ENCODE peak calls at places on chromosome 6, in six cellular contexts. L is breast epithelium; V is H1; S is small intestine; E is CD4-positive, CD25-positive, alpha-beta regulatory T cell; N is ovary. K is an unnamed sample.

GRCh38 chr6:32177182-32177787 is 920 bp upstream of the RNF5 start:
- DNase-seq in S (no peak), N (no peak), V (peak; percentile 90), E (peak; percentile 75), L (no peak), K (no peak)

GRCh38 chr6:38846844-38847243 is 131.7 kb downstream of the DNAH8 start:
- DNase-seq in N (no peak), S (no peak), L (no peak), V (no peak), E (no peak), K (no peak)

GRCh38 chr6:111609827-111610526 is 4.3 kb upstream of the TRAF3IP2 start:
- DNase-seq in N (no peak), L (no peak), S (peak; percentile 36), E (no peak), V (no peak), K (no peak)

GRCh38 chr6:66900081-66900770 is 1193.2 kb upstream of the EYS start:
- DNase-seq in N (no peak), L (no peak), V (no peak), S (no peak), E (no peak), K (no peak)

GRCh38 chr6:38034269-38034914 is 214.9 kb downstream of the ZFAND3 start:
- DNase-seq in V (no peak), L (no peak), S (peak; percentile 29), N (no peak), E (peak; percentile 29), K (peak; percentile 27)

GRCh38 chr6:148448371-148449010 is 105.9 kb downstream of the SASH1 start:
- DNase-seq in V (no peak), S (no peak), N (no peak), L (no peak), E (peak; percentile 13), K (no peak)

GRCh38 chr6:235763-236360 is 56.4 kb upstream of the DUSP22 start:
- DNase-seq in L (no peak), S (peak; percentile 73), E (peak; percentile 88), V (no peak), N (no peak), K (no peak)

GRCh38 chr6:144064402-144064830 is 31.0 kb downstream of the SF3B5 start:
- DNase-seq in V (peak; percentile 70), N (peak; percentile 20), S (peak; percentile 55), L (no peak), E (peak; percentile 63), K (no peak)

GRCh38 chr6:90231308-90231707 is 65.3 kb downstream of the BACH2 start:
- DNase-seq in S (no peak), L (no peak), V (no peak), N (no peak), E (no peak), K (no peak)

GRCh38 chr6:163729127-163729872 is 314.8 kb downstream of the QKI start:
- DNase-seq in N (no peak), E (no peak), L (peak; percentile 5), S (no peak), V (no peak), K (no peak)

GRCh38 chr6:112338310-112338709 is 8.8 kb upstream of the RFPL4B start:
- DNase-seq in V (no peak), S (no peak), L (no peak), N (no peak), E (no peak), K (no peak)

GRCh38 chr6:112035446-112035845 is 18.5 kb upstream of the CCN6 start:
- DNase-seq in L (no peak), N (no peak), S (no peak), E (no peak), V (no peak), K (no peak)

GRCh38 chr6:116268589-116269293 is 11.0 kb downstream of the TSPYL1 start:
- DNase-seq in S (peak; percentile 54), V (no peak), L (no peak), N (no peak), E (peak; percentile 45), K (peak; percentile 60)

GRCh38 chr6:162907876-162908481 is 180.2 kb downstream of the PACRG start:
- DNase-seq in L (no peak), E (peak; percentile 60), V (no peak), N (no peak), S (no peak), K (no peak)

GRCh38 chr6:123519191-123519510 is 117.6 kb downstream of the TRDN start:
- DNase-seq in V (no peak), E (no peak), L (no peak), N (peak; percentile 23), S (no peak), K (no peak)

GRCh38 chr6:47413752-47414516 is 63.7 kb upstream of the CD2AP start:
- DNase-seq in L (no peak), S (peak; percentile 87), V (no peak), N (no peak), E (peak; percentile 75), K (peak; percentile 73)

GRCh38 chr6:166565084-166565651 is 21.3 kb downstream of the RAMACL start:
- DNase-seq in E (no peak), L (no peak), S (no peak), N (no peak), V (no peak), K (no peak)

GRCh38 chr6:158417760-158418098 is 105.5 kb downstream of the TULP4 start:
- DNase-seq in S (no peak), N (no peak), V (no peak), E (no peak), L (no peak), K (peak; percentile 9)

GRCh38 chr6:146857960-146858308 is 259.2 kb downstream of the ADGB start:
- DNase-seq in S (no peak), E (no peak), V (peak; percentile 51), N (no peak), L (no peak), K (no peak)

GRCh38 chr6:147154454-147154853 is 49.8 kb upstream of the STXBP5 start:
- DNase-seq in N (no peak), L (no peak), V (no peak), S (peak; percentile 53), E (no peak), K (no peak)

GRCh38 chr6:24936641-24937317 is 1.0 kb upstream of the RIPOR2 start:
- DNase-seq in L (no peak), E (peak; percentile 85), S (no peak), V (no peak), N (no peak), K (no peak)
- H3K4me3 ChIP-seq in L (no peak overlapping the region), E (peak overlapping the region; percentile 99), S (no peak overlapping the region), V (no peak overlapping the region), N (no peak overlapping the region), K (no peak overlapping the region)

GRCh38 chr6:169894377-169894960 is 143.0 kb downstream of the ERMARD start:
- DNase-seq in L (no peak), V (no peak), E (no peak), N (peak; percentile 7), S (no peak), K (no peak)
- H3K9me3 ChIP-seq in L (no peaks in the 10 kb centered on the region), V (peaks cover 18% of the 10 kb centered on the region), E (no peaks in the 10 kb centered on the region), N (no peaks in the 10 kb centered on the region), S (no peaks in the 10 kb centered on the region), K (peaks cover 12% of the 10 kb centered on the region)

GRCh38 chr6:52546678-52547077 is 30.2 kb downstream of the TRAM2 start:
- DNase-seq in N (no peak), L (no peak), V (no peak), S (no peak), E (no peak), K (no peak)

GRCh38 chr6:52544325-52545022 is 32.4 kb downstream of the TRAM2 start:
- DNase-seq in V (no peak), N (no peak), E (no peak), L (no peak), S (no peak), K (peak; percentile 44)

GRCh38 chr6:52546192-52546591 is 30.7 kb downstream of the TRAM2 start:
- DNase-seq in N (no peak), V (no peak), E (no peak), S (no peak), L (no peak), K (no peak)

GRCh38 chr6:52545050-52545843 is 31.6 kb downstream of the TRAM2 start:
- DNase-seq in E (no peak), S (no peak), N (no peak), V (no peak), L (no peak), K (no peak)

GRCh38 chr6:52545844-52546119 is 31.1 kb downstream of the TRAM2 start:
- DNase-seq in S (no peak), L (no peak), N (no peak), E (no peak), V (no peak), K (no peak)
- H3K36me3 ChIP-seq in S (no peaks in the 10 kb centered on the region), L (no peaks in the 10 kb centered on the region), N (no peaks in the 10 kb centered on the region), E (peaks cover 2% of the 10 kb centered on the region), V (no peaks in the 10 kb centered on the region), K (peaks cover 40% of the 10 kb centered on the region)

GRCh38 chr6:134177753-134178229 is 125.4 kb upstream of the SLC2A12 start:
- DNase-seq in V (no peak), S (peak; percentile 96), N (no peak), E (peak; percentile 17), L (no peak), K (no peak)
- H3K4me3 ChIP-seq in V (peak overlapping the region; percentile 15), S (peak overlapping the region; percentile 85), N (peak overlapping the region; percentile 38), E (peak overlapping the region; percentile 91), L (peak overlapping the region; percentile 65), K (peak overlapping the region; percentile 33)

GRCh38 chr6:3085074-3085473 is 16.8 kb downstream of the RIPK1 start:
- DNase-seq in L (no peak), S (no peak), N (no peak), V (no peak), E (no peak), K (no peak)

GRCh38 chr6:3079700-3080099 is 11.4 kb downstream of the RIPK1 start:
- DNase-seq in L (no peak), S (no peak), V (no peak), E (no peak), N (no peak), K (no peak)

GRCh38 chr6:3086282-3086946 is 18.1 kb downstream of the RIPK1 start:
- DNase-seq in E (no peak), L (no peak), V (no peak), S (no peak), N (no peak), K (no peak)

GRCh38 chr6:3077430-3077829 is 9.1 kb downstream of the RIPK1 start:
- DNase-seq in V (no peak), E (no peak), L (no peak), S (no peak), N (no peak), K (no peak)

DNA sequence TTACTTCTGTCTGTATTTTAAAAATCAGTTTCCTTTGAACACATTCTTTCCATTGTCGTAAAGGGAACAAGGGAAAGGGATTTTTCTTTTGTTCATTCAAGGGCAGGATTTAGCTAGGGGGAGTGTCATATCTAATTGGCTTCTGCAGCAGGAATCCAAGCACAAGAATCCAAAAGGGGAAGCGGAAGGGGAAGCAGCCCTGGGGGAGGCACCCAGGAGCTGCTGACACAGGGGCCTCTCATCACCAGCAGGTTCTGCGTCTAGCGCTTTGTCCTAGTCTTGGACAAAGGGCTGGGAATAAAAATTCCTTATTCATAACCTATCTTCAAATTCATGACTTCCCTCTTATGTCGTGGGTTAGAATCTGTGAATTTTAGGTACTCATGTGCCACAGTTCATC is 13.7 kb downstream of the RIPK1 start:
- DNase-seq in S (no peak), V (no peak), E (no peak), N (no peak), L (no peak), K (no peak)
- H3K9me3 ChIP-seq in S (no peaks in the 10 kb centered on the region), V (peaks cover 18% of the 10 kb centered on the region), E (no peaks in the 10 kb centered on the region), N (no peaks in the 10 kb centered on the region), L (no peaks in the 10 kb centered on the region), K (no peaks in the 10 kb centered on the region)

DNA sequence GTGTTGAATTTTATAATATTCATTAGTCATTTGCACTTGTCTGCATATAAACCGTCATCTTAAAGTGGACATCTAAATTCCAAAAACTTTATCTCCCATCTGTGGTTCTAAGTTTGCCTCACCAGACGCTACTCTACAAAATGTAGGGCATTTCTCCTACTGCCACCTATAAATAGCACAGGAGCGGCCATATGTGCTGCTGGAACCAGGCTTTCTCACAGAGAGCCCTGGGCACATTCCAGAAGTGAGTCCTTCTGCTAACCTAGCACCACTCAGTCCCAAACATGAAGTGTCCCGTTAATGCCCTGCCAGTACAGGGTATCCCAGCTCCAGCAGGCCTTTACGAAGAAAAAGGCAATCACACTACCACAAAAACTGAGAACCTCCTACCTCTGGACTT is 153.7 kb downstream of the TMEM242 start:
- DNase-seq in N (no peak), V (no peak), S (no peak), E (no peak), L (no peak), K (no peak)
- H3K36me3 ChIP-seq in N (no peaks in the 10 kb centered on the region), V (no peaks in the 10 kb centered on the region), S (peaks cover 6% of the 10 kb centered on the region), E (peaks cover 43% of the 10 kb centered on the region), L (no peaks in the 10 kb centered on the region), K (peaks cover 4% of the 10 kb centered on the region)

K was measured in SJSA1.